ENCODE peak calls at places on chromosomes 12 and 14, in ten cellular contexts. T is mucosa of gallbladder; S is neural crest cell; K is stimulated activated CD4-positive, alpha-beta T cell treated with anti-CD3 and anti-CD28 coated beads, Interleukin-15, amount 100 ng/mL, for 1 hour; V is 8988T; N is Panc1; J is iris pigment epithelial cell; L is NCI-H1417; A is endothelial cell; Y is H54. W is an unnamed sample.

GRCh38 chr14:20413785-20414117 is 450 bp upstream of the TEP1 start:
- DNase-seq in A (no peak), J (peak; percentile 32), Y (no peak), N (no peak), S (no peak), V (no peak), L (no peak), K (no peak), T (no peak), W (no peak)

GRCh38 chr12:91272456-91273063 is 89.9 kb upstream of the DCN start:
- DNase-seq in J (peak; percentile 62), S (no peak), N (no peak), V (no peak), A (no peak), T (peak; percentile 23), K (no peak), Y (no peak), L (no peak), W (peak; percentile 26)

GRCh38 chr14:49461529-49462401 is 124.4 kb downstream of the RPS29 start:
- DNase-seq in T (peak; percentile 65), N (peak; percentile 20), S (peak; percentile 37), A (peak; percentile 59), V (no peak), L (peak; percentile 32), Y (no peak), K (peak; percentile 19), J (peak; percentile 79), W (peak; percentile 39)

GRCh38 chr12:52837781-52838736 is 3.9 kb upstream of the KRT79 start:
- DNase-seq in A (no peak), L (no peak), S (no peak), V (no peak), K (no peak), T (no peak), Y (no peak), N (no peak), J (peak; percentile 31), W (no peak)

GRCh38 chr14:73778736-73779135 is 64.6 kb upstream of the PNMA1 start:
- DNase-seq in S (no peak), T (no peak), V (no peak), J (no peak), N (no peak), L (no peak), K (no peak), Y (no peak), A (no peak), W (no peak)

GRCh38 chr12:65875635-65876034 is 51.4 kb downstream of the HMGA2 start:
- DNase-seq in S (no peak), N (no peak), Y (no peak), T (no peak), V (no peak), K (no peak), J (peak; percentile 66), A (no peak), L (no peak), W (no peak)

GRCh38 chr12:104056419-104056972 is 6.5 kb upstream of the GLT8D2 start:
- DNase-seq in V (no peak), Y (no peak), N (no peak), L (no peak), S (no peak), K (no peak), A (no peak), J (no peak), T (no peak), W (no peak)

GRCh38 chr12:116339800-116340371 is 62.4 kb upstream of the MED13L start:
- DNase-seq in K (no peak), S (no peak), J (peak; percentile 34), N (no peak), T (no peak), V (no peak), L (no peak), A (no peak), Y (peak; percentile 17), W (no peak)

GRCh38 chr12:125434936-125435443 is 369.8 kb downstream of the AACS start:
- DNase-seq in L (no peak), K (no peak), V (no peak), T (no peak), J (no peak), Y (no peak), S (no peak), A (no peak), N (no peak), W (no peak)

GRCh38 chr12:93441111-93441616 is 583 bp downstream of the UBE2N start:
- DNase-seq in N (no peak), K (peak; percentile 14), Y (no peak), A (peak; percentile 51), V (no peak), T (peak; percentile 18), J (no peak), L (peak; percentile 64), S (no peak), W (peak; percentile 42)

GRCh38 chr12:12091977-12092663 is 21.4 kb downstream of the BCL2L14 start:
- DNase-seq in V (no peak), Y (no peak), N (no peak), K (no peak), L (peak; percentile 28), T (no peak), A (no peak), J (no peak), S (no peak), W (peak; percentile 29)

GRCh38 chr14:91911474-91912032 is 35.9 kb downstream of the FBLN5 start:
- DNase-seq in A (peak; percentile 33), J (peak; percentile 53), S (peak; percentile 11), Y (peak; percentile 44), N (no peak), L (no peak), T (peak; percentile 38), K (peak; percentile 14), V (peak; percentile 53), W (peak; percentile 77)

GRCh38 chr14:93950948-93951668 is 24.0 kb downstream of the FAM181A start:
- DNase-seq in Y (no peak), L (no peak), N (no peak), S (no peak), A (no peak), T (no peak), V (no peak), J (no peak), K (no peak), W (no peak)

GRCh38 chr12:71503579-71504470 is 64.2 kb downstream of the LGR5 start:
- DNase-seq in T (no peak), Y (no peak), K (no peak), S (no peak), V (no peak), A (no peak), L (peak; percentile 58), J (no peak), N (no peak), W (peak; percentile 44)

GRCh38 chr12:77685112-77685511 is 145.6 kb upstream of the NAV3 start:
- DNase-seq in L (peak; percentile 69), S (peak; percentile 58), K (no peak), N (peak; percentile 50), A (peak; percentile 62), T (peak; percentile 68), J (peak; percentile 81), V (no peak), Y (peak; percentile 0), W (peak; percentile 38)

GRCh38 chr12:120207227-120207626 is 6.3 kb upstream of the RPLP0 start:
- DNase-seq in Y (no peak), J (no peak), L (no peak), T (no peak), A (no peak), K (no peak), V (no peak), S (no peak), N (no peak), W (no peak)

GRCh38 chr12:125983784-125984510 is 918.7 kb downstream of the AACS start:
- DNase-seq in L (no peak), A (no peak), N (no peak), K (no peak), V (no peak), S (no peak), Y (no peak), T (peak; percentile 25), J (no peak), W (no peak)

GRCh38 chr12:68406134-68406576 is 74.0 kb upstream of the MDM1 start:
- DNase-seq in V (no peak), A (peak; percentile 32), L (no peak), Y (peak; percentile 46), K (no peak), N (no peak), J (peak; percentile 91), T (peak; percentile 91), S (no peak), W (peak; percentile 56)

GRCh38 chr14:38851109-38851508 is 251.9 kb downstream of the SEC23A start:
- DNase-seq in S (no peak), J (no peak), Y (no peak), A (no peak), V (no peak), K (no peak), L (no peak), N (no peak), T (no peak), W (no peak)

GRCh38 chr12:104680506-104680905 is 223.8 kb downstream of the CHST11 start:
- DNase-seq in J (no peak), T (no peak), N (no peak), K (no peak), L (no peak), S (no peak), A (no peak), V (no peak), Y (no peak), W (no peak)

GRCh38 chr14:68173227-68173972 is 353.8 kb downstream of the RAD51B start:
- DNase-seq in T (no peak), K (no peak), Y (no peak), V (no peak), A (no peak), J (peak; percentile 58), N (no peak), S (no peak), L (no peak), W (no peak)

GRCh38 chr12:96239711-96240234 is 45.6 kb downstream of the ELK3 start:
- DNase-seq in A (no peak), S (no peak), V (no peak), Y (no peak), T (peak; percentile 72), K (no peak), L (no peak), J (no peak), N (no peak), W (no peak)

GRCh38 chr14:44712095-44712822 is 205.2 kb upstream of the FSCB start:
- DNase-seq in Y (no peak), T (no peak), J (no peak), K (no peak), N (no peak), V (no peak), L (peak; percentile 57), A (no peak), S (no peak), W (peak; percentile 21)